ENCODE peak calls at places on chromosomes 7 and 10, in five cellular contexts. A is H1, P is HepG2, H is K562, J is GM12878. O is an unnamed sample.
A peak's percentile ranks its signal among the peaks of the same experiment; 100 is the strongest.

GRCh38 chr10:24453973-24454372 is 245.0 kb downstream of the KIAA1217 start:
- DNase-seq in A (no peak), P (no peak), H (no peak), J (no peak), O (no peak)

GRCh38 chr10:125232841-125233240 is 72.5 kb upstream of the CTBP2 start:
- DNase-seq in A (no peak), P (no peak), H (no peak), J (no peak), O (no peak)

GRCh38 chr7:16268821-16269768 is 152.2 kb downstream of the CRPPA start:
- DNase-seq in A (no peak), P (no peak), H (peak; percentile 98), J (no peak), O (peak; percentile 14)

GRCh38 chr10:103555321-103555649 is 61.8 kb downstream of the NEURL1 start:
- DNase-seq in A (no peak), P (no peak), H (no peak), J (no peak), O (no peak)

GRCh38 chr7:99380823-99381663 is 6.5 kb downstream of the ARPC1B start:
- DNase-seq in A (no peak), P (peak; percentile 72), H (no peak), J (peak; percentile 88), O (peak; percentile 30)

GRCh38 chr7:28739826-28740225 is 218.3 kb downstream of the TRIL start:
- DNase-seq in A (no peak), P (no peak), H (no peak), J (no peak), O (no peak)

GRCh38 chr7:36627836-36628235 is 96.5 kb downstream of the AOAH start:
- DNase-seq in A (no peak), P (no peak), H (no peak), J (no peak), O (no peak)

GRCh38 chr10:86659721-86660438 is 5.5 kb downstream of the OPN4 start:
- DNase-seq in A (no peak), P (no peak), H (no peak), J (no peak), O (no peak)

GRCh38 chr7:128217030-128217805 is 23.9 kb upstream of the LEP start:
- DNase-seq in A (no peak), P (no peak), H (peak; percentile 50), J (no peak), O (no peak)

GRCh38 chr7:43112941-43113621 is 634 bp downstream of the HECW1 start:
- DNase-seq in A (no peak), P (no peak), H (peak; percentile 11), J (no peak), O (peak; percentile 74)

GRCh38 chr7:94434031-94434430 is 39.3 kb downstream of the COL1A2 start:
- DNase-seq in A (no peak), P (no peak), H (no peak), J (no peak), O (no peak)

GRCh38 chr7:94580601-94581000 is 71.0 kb downstream of the CASD1 start:
- DNase-seq in A (no peak), P (peak; percentile 93), H (no peak), J (no peak), O (no peak)

GRCh38 chr10:19659920-19660655 is 156.1 kb upstream of the PLXDC2 start:
- DNase-seq in A (no peak), P (no peak), H (no peak), J (no peak), O (no peak)

GRCh38 chr7:33744293-33744692 is 161.0 kb upstream of the BMPER start:
- DNase-seq in A (no peak), P (peak; percentile 58), H (peak; percentile 34), J (no peak), O (no peak)

GRCh38 chr10:35356725-35357092 is 20.4 kb downstream of the CCNY start:
- DNase-seq in A (no peak), P (no peak), H (no peak), J (no peak), O (no peak)

GRCh38 chr7:100726998-100727761 is 6.2 kb upstream of the ZAN start:
- DNase-seq in A (no peak), P (peak; percentile 32), H (no peak), J (no peak), O (no peak)

GRCh38 chr7:46533946-46534345 is 612.9 kb upstream of the IGFBP3 start:
- DNase-seq in A (no peak), P (no peak), H (no peak), J (no peak), O (no peak)

GRCh38 chr10:111835562-111835961 is 348.0 kb downstream of the GPAM start:
- DNase-seq in A (no peak), P (no peak), H (no peak), J (no peak), O (no peak)

GRCh38 chr7:54076619-54077018 is 465.6 kb upstream of the VSTM2A start:
- DNase-seq in A (no peak), P (no peak), H (no peak), J (no peak), O (no peak)

GRCh38 chr10:35318551-35318950 is 17.8 kb upstream of the CCNY start:
- DNase-seq in A (no peak), P (no peak), H (no peak), J (no peak), O (no peak)

GRCh38 chr10:104253576-104254410 is 899 bp upstream of the GSTO1 start:
- DNase-seq in A (no peak), P (peak; percentile 46), H (no peak), J (no peak), O (no peak)

GRCh38 chr7:95095259-95096122 is 188.1 kb downstream of the PPP1R9A start:
- DNase-seq in A (no peak), P (no peak), H (no peak), J (no peak), O (no peak)

GRCh38 chr10:116163732-116164131 is 109.3 kb downstream of the GFRA1 start:
- DNase-seq in A (no peak), P (no peak), H (no peak), J (no peak), O (no peak)

GRCh38 chr7:74173074-74173473 is 1.1 kb upstream of the EIF4H start:
- DNase-seq in A (no peak), P (peak; percentile 53), H (peak; percentile 69), J (no peak), O (no peak)

GRCh38 chr7:77479536-77480088 is 57.5 kb upstream of the PTPN12 start:
- DNase-seq in A (no peak), P (peak; percentile 94), H (no peak), J (no peak), O (no peak)

GRCh38 chr10:33201971-33202370 is 132.5 kb downstream of the NRP1 start:
- DNase-seq in A (no peak), P (no peak), H (no peak), J (no peak), O (no peak)

GRCh38 chr10:31623466-31623865 is 304.4 kb downstream of the ZEB1 start:
- DNase-seq in A (no peak), P (no peak), H (no peak), J (no peak), O (no peak)

GRCh38 chr7:116902811-116903210 is 40.4 kb downstream of the CAPZA2 start:
- DNase-seq in A (no peak), P (no peak), H (no peak), J (no peak), O (no peak)

GRCh38 chr7:137664846-137665245 is 181.9 kb downstream of the DGKI start:
- DNase-seq in A (no peak), P (no peak), H (peak; percentile 7), J (no peak), O (peak; percentile 49)

GRCh38 chr7:3106353-3106752 is 62.7 kb upstream of the CARD11 start:
- DNase-seq in A (no peak), P (no peak), H (no peak), J (no peak), O (no peak)

GRCh38 chr7:67595421-67595820 is 598.8 kb downstream of the TYW1 start:
- DNase-seq in A (no peak), P (no peak), H (no peak), J (no peak), O (no peak)

GRCh38 chr10:3668276-3668960 is 116.6 kb downstream of the KLF6 start:
- DNase-seq in A (peak; percentile 47), P (peak; percentile 55), H (peak; percentile 87), J (no peak), O (no peak)

GRCh38 chr7:33191326-33191725 is 62.0 kb downstream of the BBS9 start:
- DNase-seq in A (no peak), P (peak; percentile 54), H (no peak), J (no peak), O (no peak)

GRCh38 chr10:58873161-58873560 is 303.3 kb upstream of the PHYHIPL start:
- DNase-seq in A (no peak), P (no peak), H (no peak), J (no peak), O (no peak)

GRCh38 chr10:58868736-58869435 is 307.6 kb upstream of the PHYHIPL start:
- DNase-seq in A (no peak), P (no peak), H (no peak), J (no peak), O (peak; percentile 3)

GRCh38 chr10:58867683-58868082 is 308.8 kb upstream of the PHYHIPL start:
- DNase-seq in A (no peak), P (no peak), H (no peak), J (no peak), O (no peak)

GRCh38 chr10:58870070-58870469 is 306.4 kb upstream of the PHYHIPL start:
- DNase-seq in A (no peak), P (no peak), H (no peak), J (no peak), O (no peak)
- H3K4me2 ChIP-seq in A (no peak overlapping the region), P (no peak overlapping the region), H (no peak overlapping the region), J (no peak overlapping the region), O (no peak overlapping the region)

GRCh38 chr7:7201583-7202374 is 19.4 kb downstream of the C1GALT1 start:
- DNase-seq in A (no peak), P (no peak), H (no peak), J (peak; percentile 48), O (no peak)
- TF ChIP-seq TAF1 in A (no peak), P (no peak), H (no peak), J (no peak), O (no peak)

DNA sequence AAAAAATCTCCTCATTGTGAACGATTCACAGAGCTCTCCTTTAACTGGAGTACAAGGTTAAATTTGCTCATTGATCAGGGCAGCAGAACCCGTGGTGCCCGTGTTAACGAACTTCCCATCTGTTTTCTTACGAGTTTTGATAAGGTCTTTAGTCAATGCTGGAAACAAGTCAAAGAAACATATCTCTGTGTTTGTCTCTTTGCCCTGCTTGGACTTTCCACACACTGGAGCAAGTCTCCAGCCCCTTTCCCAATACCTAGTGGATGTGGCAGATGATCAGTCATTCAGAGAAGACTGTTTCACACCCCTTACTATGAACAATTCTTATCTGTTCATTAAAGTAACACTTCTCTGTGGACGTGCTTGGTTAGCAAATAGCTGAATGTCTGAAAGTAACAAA is 121.3 kb downstream of the ARID5B start:
- DNase-seq in A (no peak), P (no peak), H (no peak), J (no peak), O (no peak)
- H3K4me2 ChIP-seq in A (no peak overlapping the region), P (no peak overlapping the region), H (no peak overlapping the region), J (no peak overlapping the region), O (no peak overlapping the region)

DNA sequence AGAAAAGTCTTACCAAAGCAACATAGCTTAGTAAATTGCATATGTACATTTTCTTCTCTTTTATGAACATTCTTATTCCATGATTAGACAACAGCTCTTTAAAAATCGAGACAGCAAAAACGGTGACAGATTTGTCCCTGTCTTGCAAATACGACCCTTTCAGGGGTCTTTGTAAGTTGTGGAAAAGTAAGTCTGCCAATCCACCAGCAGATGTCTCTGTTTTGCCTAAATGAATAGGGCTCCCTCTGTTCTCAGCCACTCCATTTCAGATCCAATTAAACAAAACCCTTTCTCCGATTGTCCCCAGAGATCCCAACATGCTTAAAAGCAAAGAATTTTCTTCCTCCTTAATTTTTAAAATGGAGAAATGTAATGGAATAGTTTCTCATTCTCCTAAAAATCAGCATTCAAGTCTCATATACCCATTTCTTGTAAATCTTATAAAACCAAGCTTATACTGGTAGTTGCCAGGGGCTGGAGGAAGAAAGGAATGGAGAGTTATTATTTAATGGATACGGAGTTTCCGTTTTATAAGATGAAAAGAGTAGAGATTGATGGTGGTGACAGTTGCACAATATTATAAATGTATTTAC is 61.0 kb upstream of the NFE2L3 start:
- DNase-seq in A (no peak), P (peak; percentile 54), H (peak; percentile 61), J (peak; percentile 30), O (peak; percentile 80)
- TF ChIP-seq TAF1 in A (no peak), P (no peak), H (no peak), J (no peak), O (no peak)